ENCODE peak calls at places on chromosomes 3 and 15, in four cellular contexts. One of them, this sample, is unnamed.

GRCh38 chr3:70096376-70097055 is 97.0 kb downstream of the SAMMSON start:
- ATAC-seq in CD8-positive, alpha-beta T cell: no peak
- ATAC-seq in body of pancreas: no peak
- ATAC-seq in GM12878: peak
- ATAC-seq in this sample: peak

GRCh38 chr3:15602146-15602536 is 596 bp downstream of the BTD start:
- ATAC-seq in CD8-positive, alpha-beta T cell: no peak
- ATAC-seq in body of pancreas: peak
- ATAC-seq in GM12878: peak
- ATAC-seq in this sample: peak

GRCh38 chr3:36557021-36557707 is 176.9 kb downstream of the STAC start:
- ATAC-seq in CD8-positive, alpha-beta T cell: no peak
- ATAC-seq in body of pancreas: no peak
- ATAC-seq in GM12878: peak
- ATAC-seq in this sample: peak

GRCh38 chr3:195877136-195877715 is 31.1 kb downstream of the TNK2 start:
- ATAC-seq in CD8-positive, alpha-beta T cell: no peak
- ATAC-seq in body of pancreas: no peak
- ATAC-seq in GM12878: no peak
- ATAC-seq in this sample: no peak

GRCh38 chr3:180932819-180933218 is 20.3 kb downstream of the FXR1 start:
- ATAC-seq in CD8-positive, alpha-beta T cell: no peak
- ATAC-seq in body of pancreas: no peak
- ATAC-seq in GM12878: no peak
- ATAC-seq in this sample: no peak

GRCh38 chr3:72595376-72595775 is 252.9 kb downstream of the SHQ1 start:
- ATAC-seq in CD8-positive, alpha-beta T cell: no peak
- ATAC-seq in body of pancreas: no peak
- ATAC-seq in GM12878: no peak
- ATAC-seq in this sample: no peak

GRCh38 chr3:134242649-134243637 is 7.7 kb downstream of the RYK start:
- ATAC-seq in CD8-positive, alpha-beta T cell: no peak
- ATAC-seq in body of pancreas: no peak
- ATAC-seq in GM12878: peak
- ATAC-seq in this sample: no peak

GRCh38 chr15:66955871-66956585 is 109.4 kb upstream of the SMAD3 start:
- ATAC-seq in CD8-positive, alpha-beta T cell: no peak
- ATAC-seq in body of pancreas: no peak
- ATAC-seq in GM12878: no peak
- ATAC-seq in this sample: no peak

GRCh38 chr15:63210151-63211051 is 21.0 kb downstream of the RAB8B start:
- ATAC-seq in CD8-positive, alpha-beta T cell: peak
- ATAC-seq in body of pancreas: no peak
- ATAC-seq in GM12878: peak
- ATAC-seq in this sample: no peak

GRCh38 chr15:83973816-83974215 is 261.8 kb upstream of the GOLGA6L4 start:
- ATAC-seq in CD8-positive, alpha-beta T cell: no peak
- ATAC-seq in body of pancreas: no peak
- ATAC-seq in GM12878: peak
- ATAC-seq in this sample: peak

GRCh38 chr3:107068980-107069379 is 308.3 kb upstream of the CCDC54 start:
- ATAC-seq in CD8-positive, alpha-beta T cell: no peak
- ATAC-seq in body of pancreas: no peak
- ATAC-seq in GM12878: no peak
- ATAC-seq in this sample: peak

GRCh38 chr3:50217681-50218080 is 12.6 kb downstream of the SLC38A3 start:
- ATAC-seq in CD8-positive, alpha-beta T cell: no peak
- ATAC-seq in body of pancreas: no peak
- ATAC-seq in GM12878: no peak
- ATAC-seq in this sample: no peak

GRCh38 chr3:117814975-117815374 is 1105.4 kb downstream of the TUSC7 start:
- ATAC-seq in CD8-positive, alpha-beta T cell: no peak
- ATAC-seq in body of pancreas: peak
- ATAC-seq in GM12878: no peak
- ATAC-seq in this sample: no peak

GRCh38 chr3:60636846-60637245 is 614.4 kb downstream of the FHIT start:
- ATAC-seq in CD8-positive, alpha-beta T cell: no peak
- ATAC-seq in body of pancreas: no peak
- ATAC-seq in GM12878: no peak
- ATAC-seq in this sample: no peak

GRCh38 chr3:9617736-9618135 is 31.6 kb upstream of the MTMR14 start:
- ATAC-seq in CD8-positive, alpha-beta T cell: no peak
- ATAC-seq in body of pancreas: no peak
- ATAC-seq in GM12878: no peak
- ATAC-seq in this sample: no peak

GRCh38 chr3:184739594-184740505 is 28.0 kb upstream of the MAGEF1 start:
- ATAC-seq in CD8-positive, alpha-beta T cell: no peak
- ATAC-seq in body of pancreas: no peak
- ATAC-seq in GM12878: no peak
- ATAC-seq in this sample: no peak

GRCh38 chr3:157149136-157149696 is 10.7 kb downstream of the CCNL1 start:
- ATAC-seq in CD8-positive, alpha-beta T cell: no peak
- ATAC-seq in body of pancreas: no peak
- ATAC-seq in GM12878: peak
- ATAC-seq in this sample: no peak

GRCh38 chr3:152222327-152222726 is 46.4 kb upstream of the MBNL1 start:
- ATAC-seq in CD8-positive, alpha-beta T cell: no peak
- ATAC-seq in body of pancreas: no peak
- ATAC-seq in GM12878: peak
- ATAC-seq in this sample: no peak

GRCh38 chr15:39188930-39189329 is 391.9 kb upstream of the THBS1 start:
- ATAC-seq in CD8-positive, alpha-beta T cell: no peak
- ATAC-seq in body of pancreas: peak
- ATAC-seq in GM12878: no peak
- ATAC-seq in this sample: no peak

GRCh38 chr3:58585994-58586393 is 8.8 kb upstream of the FAM107A start:
- ATAC-seq in CD8-positive, alpha-beta T cell: no peak
- ATAC-seq in body of pancreas: no peak
- ATAC-seq in GM12878: peak
- ATAC-seq in this sample: no peak

GRCh38 chr15:92848852-92849598 is 51.1 kb upstream of the CHD2 start:
- ATAC-seq in CD8-positive, alpha-beta T cell: peak
- ATAC-seq in body of pancreas: no peak
- ATAC-seq in GM12878: peak
- ATAC-seq in this sample: peak